ENCODE peak calls at places on chromosome 13, in four cellular contexts. W is H9, F is IMR-90, N is H1. Z is an unnamed sample.

GRCh38 chr13:38582133-38582532 is 104.7 kb upstream of the FREM2 start:
- DNase-seq in W (no peak), F (peak), N (no peak), Z (peak)

GRCh38 chr13:84983321-84983720 is 815.9 kb downstream of the SLITRK6 start:
- DNase-seq in W (no peak), F (no peak), N (no peak), Z (peak)

GRCh38 chr13:28059214-28059613 is 41.2 kb downstream of the FLT3 start:
- DNase-seq in W (peak), F (peak), N (no peak), Z (peak)

GRCh38 chr13:33069365-33069764 is 53.1 kb downstream of the KL start:
- DNase-seq in W (no peak), F (no peak), N (no peak), Z (peak)

GRCh38 chr13:23399254-23399796 is 34.2 kb downstream of the SACS start:
- DNase-seq in W (peak), F (no peak), N (no peak), Z (peak)

GRCh38 chr13:71712988-71713653 is 153.9 kb downstream of the DACH1 start:
- DNase-seq in W (no peak), F (no peak), N (peak), Z (peak)

GRCh38 chr13:33611016-33611805 is 206.7 kb upstream of the RFC3 start:
- DNase-seq in W (no peak), F (peak), N (no peak), Z (no peak)

GRCh38 chr13:53010374-53011105 is 18.1 kb upstream of the OLFM4 start:
- DNase-seq in W (no peak), F (no peak), N (no peak), Z (no peak)

GRCh38 chr13:93875527-93875926 is 604.0 kb downstream of the DCT start:
- DNase-seq in W (no peak), F (peak), N (no peak), Z (no peak)

GRCh38 chr13:94947965-94948371 is 235.6 kb upstream of the SOX21 start:
- DNase-seq in W (no peak), F (no peak), N (peak), Z (no peak)

GRCh38 chr13:33284916-33285315 is 639 bp downstream of the STARD13 start:
- DNase-seq in W (no peak), F (no peak), N (no peak), Z (no peak)

GRCh38 chr13:27791146-27791900 is 960 bp upstream of the GSX1 start:
- DNase-seq in W (no peak), F (no peak), N (no peak), Z (no peak)

GRCh38 chr13:37492741-37493514 is 105.6 kb downstream of the POSTN start:
- DNase-seq in W (no peak), F (peak), N (no peak), Z (no peak)

GRCh38 chr13:59776924-59777690 is 386.6 kb downstream of the DIAPH3 start:
- DNase-seq in W (no peak), F (peak), N (no peak), Z (no peak)

GRCh38 chr13:104297075-104297474 is 1230.9 kb upstream of the SLC10A2 start:
- DNase-seq in W (no peak), F (no peak), N (no peak), Z (no peak)

GRCh38 chr13:79385694-79386093 is 20.4 kb downstream of the RBM26 start:
- DNase-seq in W (no peak), F (no peak), N (no peak), Z (no peak)

GRCh38 chr13:39282400-39282972 is 244.2 kb downstream of the NHLRC3 start:
- DNase-seq in W (no peak), F (no peak), N (no peak), Z (no peak)

GRCh38 chr13:23960566-23961156 is 63.4 kb upstream of the C1QTNF9B start:
- DNase-seq in W (no peak), F (peak), N (no peak), Z (peak)

GRCh38 chr13:103547914-103548313 is 481.7 kb upstream of the SLC10A2 start:
- DNase-seq in W (no peak), F (no peak), N (no peak), Z (no peak)

GRCh38 chr13:60397693-60398437 is 845 bp downstream of the TDRD3 start:
- DNase-seq in W (peak), F (peak), N (no peak), Z (peak)

GRCh38 chr13:97310809-97311436 is 88.8 kb downstream of the MBNL2 start:
- DNase-seq in W (no peak), F (no peak), N (no peak), Z (peak)

GRCh38 chr13:100454876-100455275 is 133.7 kb downstream of the GGACT start:
- DNase-seq in W (no peak), F (peak), N (no peak), Z (peak)

GRCh38 chr13:21603531-21604448 is at the start of gene MICU2:
- DNase-seq in W (peak), F (peak), N (peak), Z (peak)
- H4K5ac ChIP-seq in W (no peak), F (peak), N (peak), Z (no peak)

GRCh38 chr13:91203430-91203829 is 144.1 kb upstream of the MIR17HG start:
- DNase-seq in W (no peak), F (no peak), N (no peak), Z (peak)
- H4K5ac ChIP-seq in W (no peak), F (no peak), N (no peak), Z (peak)

GRCh38 chr13:98490195-98490771 is 86.6 kb downstream of the STK24 start:
- DNase-seq in W (no peak), F (no peak), N (no peak), Z (no peak)

GRCh38 chr13:98488736-98489135 is 88.2 kb downstream of the STK24 start:
- DNase-seq in W (no peak), F (no peak), N (no peak), Z (no peak)

GRCh38 chr13:98487522-98487921 is 89.4 kb downstream of the STK24 start:
- DNase-seq in W (no peak), F (no peak), N (no peak), Z (no peak)

GRCh38 chr13:98490866-98491265 is 86.0 kb downstream of the STK24 start:
- DNase-seq in W (no peak), F (no peak), N (no peak), Z (no peak)

GRCh38 chr13:98489446-98490194 is 87.3 kb downstream of the STK24 start:
- DNase-seq in W (no peak), F (no peak), N (no peak), Z (no peak)
- H4K5ac ChIP-seq in W (no peak), F (no peak), N (no peak), Z (no peak)

GRCh38 chr13:19845758-19846157 is 17.7 kb downstream of the ZMYM5 start:
- DNase-seq in W (no peak), F (peak), N (no peak), Z (peak)
- H4K5ac ChIP-seq in W (no peak), F (no peak), N (no peak), Z (no peak)

GRCh38 chr13:30165791-30166190 is 141.6 kb downstream of the KATNAL1 start:
- DNase-seq in W (no peak), F (no peak), N (no peak), Z (no peak)
- H4K5ac ChIP-seq in W (no peak), F (no peak), N (no peak), Z (no peak)

GRCh38 chr13:49740870-49741269 is 49.6 kb upstream of the EBPL start:
- DNase-seq in W (no peak), F (no peak), N (no peak), Z (no peak)
- H4K5ac ChIP-seq in W (no peak), F (no peak), N (no peak), Z (no peak)

Z was measured in mesendoderm.